ENCODE peak calls at places on chromosome 7, in seven cellular contexts. N is heart right ventricle, L is epithelial cell of esophagus, O is NCI-H2081, G is GM04504, F is RCC 7860, P is AG08396. A is an unnamed sample.

GRCh38 chr7:17236603-17237002 is 61.8 kb upstream of the AHR start:
- DNase-seq in N (no peak), L (peak; percentile 33), O (no peak), G (no peak), F (no peak), P (no peak), A (no peak)

GRCh38 chr7:99397632-99397983 is 10.8 kb downstream of the PDAP1 start:
- DNase-seq in N (no peak), L (no peak), O (no peak), G (no peak), F (no peak), P (no peak), A (no peak)

GRCh38 chr7:105141068-105141467 is 127.1 kb downstream of the KMT2E start:
- DNase-seq in N (no peak), L (peak; percentile 40), O (no peak), G (peak; percentile 27), F (peak; percentile 23), P (peak; percentile 29), A (no peak)

GRCh38 chr7:8982338-8982994 is 549.1 kb downstream of the NXPH1 start:
- DNase-seq in N (no peak), L (no peak), O (no peak), G (no peak), F (no peak), P (no peak), A (no peak)

GRCh38 chr7:75578081-75578480 is 86.0 kb downstream of the SPDYE5 start:
- DNase-seq in N (no peak), L (no peak), O (no peak), G (no peak), F (no peak), P (no peak), A (no peak)

GRCh38 chr7:148849393-148850098 is 34.5 kb downstream of the EZH2 start:
- DNase-seq in N (no peak), L (no peak), O (no peak), G (no peak), F (no peak), P (no peak), A (no peak)

GRCh38 chr7:44101966-44102845 is 1.9 kb upstream of the AEBP1 start:
- DNase-seq in N (peak; percentile 40), L (peak; percentile 90), O (no peak), G (peak; percentile 86), F (no peak), P (peak; percentile 79), A (no peak)

GRCh38 chr7:117690147-117690546 is 183.1 kb downstream of the CTTNBP2 start:
- DNase-seq in N (no peak), L (no peak), O (no peak), G (no peak), F (no peak), P (no peak), A (no peak)

GRCh38 chr7:34523233-34523918 is 134.6 kb upstream of the NPSR1 start:
- DNase-seq in N (no peak), L (peak; percentile 23), O (no peak), G (no peak), F (peak; percentile 93), P (no peak), A (no peak)

GRCh38 chr7:23396222-23396621 is 74.1 kb downstream of the IGF2BP3 start:
- DNase-seq in N (no peak), L (no peak), O (no peak), G (peak; percentile 59), F (no peak), P (no peak), A (no peak)

GRCh38 chr7:100867040-100867795 is at the start of gene TRIP6:
- DNase-seq in N (peak; percentile 93), L (peak; percentile 82), O (no peak), G (peak; percentile 94), F (peak; percentile 92), P (peak; percentile 98), A (no peak)

GRCh38 chr7:1539346-1540321 is 9.1 kb downstream of the MAFK start:
- DNase-seq in N (no peak), L (no peak), O (no peak), G (no peak), F (no peak), P (no peak), A (no peak)

GRCh38 chr7:26280723-26281122 is 10.9 kb upstream of the SNX10 start:
- DNase-seq in N (no peak), L (no peak), O (no peak), G (no peak), F (no peak), P (no peak), A (no peak)

GRCh38 chr7:42283553-42283952 is 46.5 kb upstream of the GLI3 start:
- DNase-seq in N (no peak), L (peak; percentile 78), O (no peak), G (no peak), F (no peak), P (no peak), A (no peak)

GRCh38 chr7:85733163-85733915 is 546.5 kb upstream of the SEMA3D start:
- DNase-seq in N (no peak), L (no peak), O (no peak), G (no peak), F (no peak), P (no peak), A (no peak)

GRCh38 chr7:70474639-70475234 is 657.2 kb upstream of the GALNT17 start:
- DNase-seq in N (peak; percentile 46), L (no peak), O (peak; percentile 4), G (no peak), F (no peak), P (no peak), A (no peak)

GRCh38 chr7:101625076-101625914 is 3.8 kb downstream of the MYL10 start:
- DNase-seq in N (no peak), L (no peak), O (no peak), G (no peak), F (no peak), P (no peak), A (no peak)

GRCh38 chr7:94045566-94045965 is 41.4 kb upstream of the BET1 start:
- DNase-seq in N (no peak), L (peak; percentile 24), O (no peak), G (no peak), F (peak; percentile 11), P (no peak), A (no peak)

GRCh38 chr7:25314094-25314708 is 85.9 kb upstream of the NPVF start:
- DNase-seq in N (no peak), L (no peak), O (no peak), G (no peak), F (no peak), P (no peak), A (no peak)

GRCh38 chr7:107386543-107386900 is 83.3 kb upstream of the GPR22 start:
- DNase-seq in N (no peak), L (no peak), O (no peak), G (no peak), F (no peak), P (no peak), A (no peak)

GRCh38 chr7:22854158-22855048 is 31.8 kb upstream of the TOMM7 start:
- DNase-seq in N (peak; percentile 89), L (peak; percentile 70), O (peak; percentile 68), G (peak; percentile 66), F (peak; percentile 70), P (peak; percentile 92), A (peak; percentile 71)

GRCh38 chr7:36070230-36070629 is 82.8 kb upstream of the EEPD1 start:
- DNase-seq in N (no peak), L (no peak), O (no peak), G (no peak), F (no peak), P (no peak), A (no peak)

GRCh38 chr7:30027915-30028748 is at the start of gene PLEKHA8:
- DNase-seq in N (peak; percentile 89), L (peak; percentile 91), O (peak; percentile 80), G (peak; percentile 65), F (peak; percentile 66), P (peak; percentile 93), A (peak; percentile 94)

GRCh38 chr7:151748733-151749132 is 128.2 kb downstream of the PRKAG2 start:
- DNase-seq in N (no peak), L (no peak), O (no peak), G (no peak), F (no peak), P (no peak), A (no peak)

GRCh38 chr7:69982197-69982596 is 383.9 kb downstream of the AUTS2 start:
- DNase-seq in N (no peak), L (no peak), O (no peak), G (no peak), F (no peak), P (no peak), A (no peak)

GRCh38 chr7:155998328-155998691 is 186.0 kb upstream of the SHH start:
- DNase-seq in N (no peak), L (peak; percentile 9), O (no peak), G (no peak), F (no peak), P (no peak), A (no peak)

GRCh38 chr7:105992888-105993287 is 29.8 kb downstream of the CDHR3 start:
- DNase-seq in N (no peak), L (no peak), O (no peak), G (no peak), F (no peak), P (no peak), A (no peak)

GRCh38 chr7:1473864-1474512 is 14.7 kb upstream of the MICALL2 start:
- DNase-seq in N (peak; percentile 86), L (peak; percentile 93), O (peak; percentile 87), G (peak; percentile 57), F (peak; percentile 50), P (peak; percentile 96), A (peak; percentile 91)

GRCh38 chr7:30970594-30971094 is 6.9 kb downstream of the GHRHR start:
- DNase-seq in N (no peak), L (no peak), O (no peak), G (no peak), F (no peak), P (no peak), A (no peak)